ENCODE peak calls at places on chromosomes 3 and 15, in four cellular contexts. R, B, S and Q are unnamed samples. For H3K4me1, the result is how much of the 10 kb centered on the place peaks cover.

GRCh38 chr3:187935623-187936156 is 190.4 kb upstream of the BCL6 start:
- ATAC-seq in S (no peak), B (peak), R (no peak), Q (no peak)

GRCh38 chr15:35308802-35309201 is 223.7 kb upstream of the NANOGP8 start:
- ATAC-seq in R (no peak), S (no peak), B (no peak), Q (peak)

GRCh38 chr3:157122116-157122515 is 37.8 kb downstream of the CCNL1 start:
- ATAC-seq in S (no peak), B (no peak), R (no peak), Q (no peak)

GRCh38 chr15:64717130-64717529 is 58.3 kb downstream of the RBPMS2 start:
- ATAC-seq in S (no peak), B (no peak), R (no peak), Q (no peak)

GRCh38 chr15:61668444-61668843 is 391.8 kb downstream of the VPS13C start:
- ATAC-seq in S (no peak), B (no peak), R (peak), Q (no peak)

GRCh38 chr3:133441867-133442270 is 42.0 kb downstream of the BFSP2 start:
- ATAC-seq in R (no peak), B (peak), S (no peak), Q (no peak)

GRCh38 chr3:39295184-39295775 is 15.4 kb upstream of the CX3CR1 start:
- ATAC-seq in S (no peak), B (peak), R (no peak), Q (no peak)

GRCh38 chr15:82875411-82876003 is 66.1 kb downstream of the WHAMM start:
- ATAC-seq in B (no peak), S (no peak), R (no peak), Q (no peak)

GRCh38 chr3:186605078-186605477 is 7.8 kb upstream of the AHSG start:
- ATAC-seq in R (no peak), S (no peak), B (no peak), Q (no peak)

GRCh38 chr3:42855547-42856380 is 19.9 kb downstream of the CYP8B1 start:
- ATAC-seq in S (no peak), B (no peak), R (peak), Q (no peak)
- TF ChIP-seq EP300 in S (no peak), B (no peak), R (no peak), Q (no peak)

GRCh38 chr3:14179114-14179465 is 473 bp downstream of the LSM3 start:
- ATAC-seq in R (no peak), B (no peak), S (no peak), Q (no peak)

GRCh38 chr3:14177580-14178246 is 688 bp downstream of the XPC start:
- ATAC-seq in B (peak), R (peak), S (peak), Q (no peak)

GRCh38 chr3:14179795-14180194 is 1.2 kb downstream of the LSM3 start:
- ATAC-seq in B (no peak), R (no peak), S (no peak), Q (no peak)

GRCh38 chr3:14181253-14181652 is 2.6 kb downstream of the LSM3 start:
- ATAC-seq in B (no peak), S (no peak), R (no peak), Q (no peak)

GRCh38 chr3:14178247-14179113 is at the start of the genes LSM3 and XPC:
- ATAC-seq in R (peak), B (peak), S (peak), Q (peak)
- TF ChIP-seq POLR2AphosphoS5 in R (peak), B (peak), S (peak), Q (peak)

DNA sequence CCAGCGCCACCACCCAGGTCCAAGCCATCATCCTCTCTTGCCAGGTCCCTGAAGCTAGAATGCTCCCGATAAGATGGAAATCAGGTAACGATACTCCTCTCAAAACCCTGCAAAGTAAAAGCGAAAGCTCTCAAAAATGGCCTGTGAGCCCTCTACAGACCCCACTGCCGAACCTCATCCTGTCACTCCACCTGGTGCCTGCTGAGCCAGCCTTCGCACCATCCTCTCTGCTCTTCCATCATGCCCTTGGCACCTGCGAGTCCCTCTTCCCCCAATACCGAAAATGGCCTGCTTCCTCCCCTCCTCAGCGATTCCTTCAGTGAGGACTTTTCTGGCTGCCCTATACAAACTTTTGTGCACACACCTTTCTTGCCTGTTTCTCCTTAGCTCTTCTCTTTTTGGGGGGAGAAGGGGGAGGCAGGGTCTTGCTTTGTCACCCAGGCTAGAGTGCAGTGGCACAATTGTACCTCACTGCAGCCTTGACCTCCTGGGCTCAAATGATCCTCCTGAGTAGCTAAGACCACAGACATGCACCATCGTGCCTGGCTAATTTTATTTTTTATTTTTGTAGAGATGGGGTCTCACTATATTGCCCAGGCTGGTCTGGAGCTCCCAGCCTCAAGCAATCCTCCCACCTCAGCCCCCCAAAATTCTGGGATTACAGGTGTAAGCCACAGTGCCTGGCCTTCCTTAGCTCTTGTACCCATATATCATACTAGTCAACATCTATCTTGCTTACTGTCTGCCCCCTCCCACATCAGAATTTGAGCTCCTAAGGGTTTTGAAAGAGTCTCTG is 3.0 kb downstream of the IDH2 start:
- ATAC-seq in R (no peak), S (no peak), B (peak), Q (no peak)
- H3K4me1 ChIP-seq in R (half or more), S (under half), B (half or more), Q (under half)

GRCh38 chr3:197750396-197750831 is 731 bp downstream of the FYTTD1 start:
- ATAC-seq in S (peak), B (peak), R (peak), Q (peak)

GRCh38 chr3:197748597-197749314 is 927 bp upstream of the FYTTD1 start:
- ATAC-seq in R (no peak), B (no peak), S (no peak), Q (no peak)

GRCh38 chr3:197749315-197749600 is 425 bp upstream of the FYTTD1 start:
- ATAC-seq in R (peak), S (peak), B (peak), Q (peak)

GRCh38 chr3:197750863-197751737 is 1.4 kb downstream of the FYTTD1 start:
- ATAC-seq in R (peak), B (peak), S (no peak), Q (peak)

DNA sequence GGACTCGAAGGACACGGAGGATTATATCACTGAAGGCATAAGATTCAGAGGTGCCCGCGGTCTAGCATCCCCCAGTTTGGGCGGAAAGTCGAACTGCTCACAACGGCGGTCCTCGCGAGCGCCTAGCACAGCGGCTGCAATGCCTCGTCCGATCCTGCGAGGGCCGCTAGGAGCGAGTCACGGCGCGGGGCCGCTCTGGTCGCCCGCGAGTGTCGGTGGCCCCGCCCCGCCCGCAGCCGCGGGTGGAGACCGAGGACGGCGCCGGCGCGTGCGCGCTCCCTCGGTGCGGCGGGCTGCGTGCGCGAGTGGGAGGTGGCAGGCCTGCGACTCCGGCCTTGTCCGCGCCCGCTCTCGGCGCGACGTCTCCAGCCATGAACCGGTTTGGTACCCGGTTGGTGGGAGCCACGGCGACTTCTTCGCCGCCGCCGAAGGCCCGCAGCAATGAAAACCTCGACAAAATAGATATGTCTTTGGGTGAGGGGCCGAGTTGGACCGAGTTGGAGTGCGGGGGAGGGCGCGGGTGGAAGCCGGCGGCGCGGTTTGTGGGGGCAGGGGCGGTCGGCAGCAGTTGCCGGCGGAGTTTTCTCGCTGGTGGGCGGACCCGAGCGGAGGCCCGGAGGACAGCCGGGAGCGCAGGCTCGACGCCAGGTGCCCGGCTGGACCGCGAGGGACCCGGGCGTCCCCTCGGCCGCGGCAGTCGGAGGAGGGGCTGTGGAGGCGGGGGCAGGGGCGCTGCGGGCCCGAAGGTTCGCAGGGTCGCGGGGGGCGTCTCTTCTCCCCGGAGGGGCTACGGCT is at the start of gene FYTTD1:
- ATAC-seq in B (peak), S (peak), R (peak), Q (peak)
- TF ChIP-seq EP300 in B (peak), S (no peak), R (no peak), Q (no peak)

GRCh38 chr3:11591401-11592266 is 52.1 kb downstream of the VGLL4 start:
- ATAC-seq in S (peak), B (no peak), R (peak), Q (peak)
- TF ChIP-seq POLR2AphosphoS5 in S (no peak), B (no peak), R (no peak), Q (no peak)

GRCh38 chr3:10500717-10501663 is 4.4 kb downstream of the ATP2B2 start:
- ATAC-seq in B (no peak), R (no peak), S (no peak), Q (no peak)
- H3K4me1 ChIP-seq in B (under half), R (under half), S (under half), Q (under half)

GRCh38 chr3:194075802-194076460 is 60.0 kb upstream of the HES1 start:
- ATAC-seq in R (peak), S (peak), B (no peak), Q (no peak)
- TF ChIP-seq EP300 in R (no peak), S (no peak), B (no peak), Q (no peak)

GRCh38 chr15:53312707-53313106 is 446.8 kb downstream of the WDR72 start:
- ATAC-seq in S (no peak), R (no peak), B (no peak), Q (no peak)
- TF ChIP-seq POLR2AphosphoS5 in S (no peak), R (no peak), B (no peak), Q (no peak)

GRCh38 chr3:172067837-172068440 is 28.6 kb downstream of the FNDC3B start:
- ATAC-seq in S (no peak), R (peak), B (no peak), Q (no peak)

GRCh38 chr3:172069473-172069872 is 30.1 kb downstream of the FNDC3B start:
- ATAC-seq in B (no peak), R (no peak), S (no peak), Q (no peak)

GRCh38 chr3:172070799-172071198 is 31.4 kb downstream of the FNDC3B start:
- ATAC-seq in S (no peak), B (no peak), R (no peak), Q (no peak)

GRCh38 chr3:172070269-172070668 is 30.9 kb downstream of the FNDC3B start:
- ATAC-seq in B (no peak), R (no peak), S (no peak), Q (no peak)

DNA sequence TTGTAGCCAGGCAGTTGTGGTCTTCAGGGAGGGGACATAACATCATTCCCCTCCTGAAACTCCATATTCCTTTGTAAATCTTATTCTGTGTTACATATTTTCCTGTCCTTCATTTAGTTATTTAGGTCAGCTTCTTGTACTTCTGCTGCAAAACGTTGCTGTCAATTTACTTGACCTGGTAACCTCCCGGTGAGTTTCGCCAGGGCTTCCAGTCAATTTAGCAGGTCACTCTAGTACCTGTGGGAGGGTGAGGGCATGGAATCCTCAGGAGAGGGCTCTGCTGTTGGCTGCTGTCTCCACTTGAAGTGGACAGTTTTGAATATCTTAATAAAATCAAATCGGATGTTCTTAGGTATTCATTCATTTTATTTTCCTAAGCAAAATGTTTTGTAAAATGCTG is 29.6 kb downstream of the FNDC3B start:
- ATAC-seq in S (no peak), B (no peak), R (no peak), Q (no peak)
- H3K4me1 ChIP-seq in S (under half), B (under half), R (under half), Q (under half)